ENCODE peak calls at places on chromosomes 6 and 20, in nine cellular contexts. M is midbrain, K is B cell, Z is adipocyte, D is heart right ventricle, I is WERI-Rb-1, T is lower leg skin, X is DMS79, L is H54. C is an unnamed sample.

GRCh38 chr6:108731229-108731565 is 117.0 kb upstream of the ARMC2 start:
- DNase-seq in M (no peak), K (no peak), Z (no peak), D (no peak), I (no peak), T (no peak), X (no peak), L (no peak), C (no peak)

GRCh38 chr6:155103816-155104366 is 108.8 kb downstream of the TIAM2 start:
- DNase-seq in M (no peak), K (no peak), Z (no peak), D (no peak), I (no peak), T (no peak), X (no peak), L (no peak), C (no peak)

GRCh38 chr20:38131588-38132121 is 33.4 kb downstream of the TGM2 start:
- DNase-seq in M (no peak), K (no peak), Z (no peak), D (no peak), I (no peak), T (no peak), X (no peak), L (no peak), C (no peak)

GRCh38 chr6:26383624-26384417 is 913 bp downstream of the BTN2A2 start:
- DNase-seq in M (no peak), K (no peak), Z (peak; percentile 74), D (no peak), I (peak; percentile 48), T (peak; percentile 35), X (peak; percentile 1), L (no peak), C (peak; percentile 44)

GRCh38 chr6:64504509-64504908 is 868.9 kb downstream of the PHF3 start:
- DNase-seq in M (no peak), K (no peak), Z (no peak), D (no peak), I (no peak), T (no peak), X (no peak), L (no peak), C (no peak)

GRCh38 chr6:27630727-27631613 is 158.1 kb upstream of the ZNF184 start:
- DNase-seq in M (peak; percentile 15), K (no peak), Z (peak; percentile 54), D (no peak), I (peak; percentile 69), T (no peak), X (no peak), L (peak; percentile 28), C (peak; percentile 56)

GRCh38 chr20:58135441-58136170 is 92.8 kb downstream of the ANKRD60 start:
- DNase-seq in M (no peak), K (no peak), Z (peak; percentile 6), D (no peak), I (no peak), T (peak; percentile 14), X (peak; percentile 52), L (no peak), C (no peak)

GRCh38 chr20:35345189-35345588 is 53.0 kb upstream of the FAM83C start:
- DNase-seq in M (no peak), K (no peak), Z (no peak), D (no peak), I (no peak), T (no peak), X (no peak), L (no peak), C (no peak)

GRCh38 chr6:13522639-13523038 is 35.2 kb upstream of the GFOD1 start:
- DNase-seq in M (no peak), K (no peak), Z (peak; percentile 28), D (no peak), I (no peak), T (no peak), X (no peak), L (no peak), C (no peak)

GRCh38 chr6:42970859-42971612 is 7.9 kb downstream of the PEX6 start:
- DNase-seq in M (no peak), K (no peak), Z (peak; percentile 36), D (no peak), I (no peak), T (no peak), X (no peak), L (no peak), C (no peak)

GRCh38 chr6:53898026-53898795 is 103.4 kb downstream of the LRRC1 start:
- DNase-seq in M (no peak), K (no peak), Z (no peak), D (no peak), I (no peak), T (no peak), X (no peak), L (no peak), C (no peak)

GRCh38 chr6:12804967-12805645 is 88.5 kb downstream of the PHACTR1 start:
- DNase-seq in M (no peak), K (no peak), Z (no peak), D (no peak), I (no peak), T (no peak), X (no peak), L (peak; percentile 6), C (no peak)

GRCh38 chr20:60470366-60470765 is 512.1 kb downstream of the CDH26 start:
- DNase-seq in M (no peak), K (no peak), Z (no peak), D (no peak), I (no peak), T (no peak), X (no peak), L (no peak), C (no peak)

GRCh38 chr6:88166493-88166900 is 350 bp upstream of the CNR1 start:
- DNase-seq in M (no peak), K (no peak), Z (no peak), D (peak; percentile 14), I (peak; percentile 39), T (no peak), X (no peak), L (no peak), C (no peak)

GRCh38 chr20:6784767-6785166 is 17.3 kb downstream of the BMP2 start:
- DNase-seq in M (no peak), K (no peak), Z (no peak), D (no peak), I (no peak), T (no peak), X (no peak), L (no peak), C (no peak)

GRCh38 chr6:35489995-35490791 is 6.7 kb downstream of the TEAD3 start:
- DNase-seq in M (no peak), K (no peak), Z (peak; percentile 71), D (peak; percentile 85), I (peak; percentile 100), T (no peak), X (no peak), L (no peak), C (peak; percentile 94)

GRCh38 chr6:135853227-135853626 is 1.7 kb downstream of the PDE7B start:
- DNase-seq in M (peak; percentile 34), K (no peak), Z (peak; percentile 46), D (no peak), I (no peak), T (no peak), X (no peak), L (no peak), C (no peak)

GRCh38 chr6:111724039-111724438 is 118.4 kb upstream of the TRAF3IP2 start:
- DNase-seq in M (no peak), K (no peak), Z (no peak), D (no peak), I (no peak), T (no peak), X (no peak), L (no peak), C (no peak)

GRCh38 chr6:51360287-51360686 is 541.6 kb downstream of the TFAP2B start:
- DNase-seq in M (no peak), K (no peak), Z (no peak), D (no peak), I (no peak), T (no peak), X (no peak), L (no peak), C (no peak)

GRCh38 chr20:43839793-43840199 is 74.9 kb upstream of the TOX2 start:
- DNase-seq in M (no peak), K (no peak), Z (no peak), D (no peak), I (no peak), T (no peak), X (no peak), L (no peak), C (no peak)

GRCh38 chr20:50729925-50730764 is 1.2 kb upstream of the PARD6B start:
- DNase-seq in M (no peak), K (no peak), Z (peak; percentile 40), D (no peak), I (no peak), T (no peak), X (peak; percentile 48), L (no peak), C (no peak)

GRCh38 chr6:166365221-166365620 is 17.5 kb downstream of the MPC1 start:
- DNase-seq in M (peak; percentile 26), K (no peak), Z (peak; percentile 72), D (no peak), I (no peak), T (no peak), X (no peak), L (no peak), C (no peak)

GRCh38 chr6:79137671-79138070 is 59.6 kb upstream of the PHIP start:
- DNase-seq in M (no peak), K (no peak), Z (peak; percentile 6), D (no peak), I (no peak), T (no peak), X (no peak), L (no peak), C (no peak)

GRCh38 chr6:52407467-52407866 is 12.7 kb upstream of the EFHC1 start:
- DNase-seq in M (no peak), K (no peak), Z (peak; percentile 74), D (no peak), I (peak; percentile 49), T (no peak), X (peak; percentile 63), L (no peak), C (peak; percentile 5)

GRCh38 chr6:130307752-130308361 is 58.0 kb upstream of the TMEM200A start:
- DNase-seq in M (no peak), K (no peak), Z (peak; percentile 86), D (no peak), I (no peak), T (no peak), X (no peak), L (peak; percentile 0), C (no peak)